ENCODE peak calls at places on chromosomes 1 and 21, in four cellular contexts. A is right lobe of liver; W is colonic mucosa; Z is CD4-positive, alpha-beta memory T cell. D is an unnamed sample. For H3K4me1, the result is how much of the 10 kb centered on the place peaks cover.

GRCh38 chr1:33228935-33229487 is 27.3 kb upstream of the ZNF362 start:
- DNase-seq in Z (no peak), W (peak), A (no peak), D (no peak)

GRCh38 chr1:218380125-218380977 is 35.2 kb downstream of the TGFB2 start:
- DNase-seq in W (no peak), A (no peak), Z (no peak), D (peak)

GRCh38 chr1:14928886-14929546 is 224.5 kb upstream of the TMEM51 start:
- DNase-seq in Z (no peak), A (no peak), W (no peak), D (no peak)

GRCh38 chr21:16162953-16163352 is 433.2 kb downstream of the USP25 start:
- DNase-seq in A (no peak), W (no peak), Z (no peak), D (no peak)

GRCh38 chr21:44930543-44930981 is 9.3 kb upstream of the SLX9 start:
- DNase-seq in Z (peak), A (peak), W (peak), D (no peak)

GRCh38 chr21:35833991-35834390 is 226.3 kb downstream of the SETD4 start:
- DNase-seq in A (no peak), Z (no peak), W (no peak), D (no peak)

GRCh38 chr1:48471103-48471502 is 901 bp downstream of the SPATA6 start:
- DNase-seq in A (no peak), W (peak), Z (no peak), D (no peak)

GRCh38 chr1:1429671-1430073 is 5.8 kb upstream of the VWA1 start:
- DNase-seq in A (peak), Z (no peak), W (no peak), D (no peak)

GRCh38 chr1:115411388-115412063 is 73.5 kb upstream of the NGF start:
- DNase-seq in W (no peak), Z (no peak), A (no peak), D (no peak)

GRCh38 chr1:97008226-97008625 is 286.6 kb downstream of the PTBP2 start:
- DNase-seq in W (no peak), A (no peak), Z (no peak), D (no peak)

GRCh38 chr1:91160363-91161075 is 138.7 kb upstream of the ZNF644 start:
- DNase-seq in Z (no peak), A (no peak), W (no peak), D (no peak)

GRCh38 chr1:21749859-21750468 is 33.0 kb downstream of the USP48 start:
- DNase-seq in Z (no peak), W (no peak), A (no peak), D (no peak)

GRCh38 chr1:110237406-110238152 is 27.5 kb downstream of the KCNC4 start:
- DNase-seq in W (no peak), A (no peak), Z (no peak), D (no peak)

GRCh38 chr1:88180449-88181108 is 503.5 kb upstream of the PKN2 start:
- DNase-seq in Z (peak), W (peak), A (peak), D (peak)

GRCh38 chr1:36442337-36442736 is 7.9 kb downstream of the OSCP1 start:
- DNase-seq in W (no peak), A (no peak), Z (no peak), D (no peak)

GRCh38 chr1:1013922-1014617 is 773 bp downstream of the ISG15 start:
- DNase-seq in Z (no peak), A (no peak), W (no peak), D (no peak)

GRCh38 chr21:45253180-45253579 is 34.5 kb downstream of the POFUT2 start:
- DNase-seq in A (no peak), Z (no peak), W (no peak), D (no peak)

GRCh38 chr1:20008391-20008841 is 29.0 kb upstream of the PLA2G2A start:
- DNase-seq in Z (no peak), W (no peak), A (no peak), D (no peak)

GRCh38 chr1:82704393-82704792 is 903.7 kb downstream of the ADGRL2 start:
- DNase-seq in A (no peak), W (no peak), Z (no peak), D (no peak)

GRCh38 chr1:164735315-164736052 is 176.5 kb downstream of the PBX1 start:
- DNase-seq in Z (no peak), A (no peak), W (no peak), D (peak)

GRCh38 chr1:28848408-28848807 is 36.4 kb downstream of the OPRD1 start:
- DNase-seq in A (no peak), Z (no peak), W (no peak), D (no peak)

GRCh38 chr1:180646547-180646946 is 14.7 kb downstream of the XPR1 start:
- DNase-seq in W (no peak), A (no peak), Z (no peak), D (no peak)

GRCh38 chr1:8690253-8690525 is 127.3 kb downstream of the RERE start:
- DNase-seq in W (no peak), A (no peak), Z (no peak), D (no peak)
- H3K4me1 ChIP-seq in W (under half), A (under half), Z (under half), D (under half)

GRCh38 chr1:63108226-63108625 is 214.1 kb upstream of the FOXD3 start:
- DNase-seq in A (no peak), Z (no peak), W (no peak), D (no peak)
- H3K4me1 ChIP-seq in A (under half), Z (under half), W (under half), D (under half)

GRCh38 chr1:214427871-214428277 is 123.5 kb downstream of the PTPN14 start:
- DNase-seq in Z (peak), W (peak), A (no peak), D (peak)
- H3K4me1 ChIP-seq in Z (under half), W (under half), A (under half), D (half or more)

GRCh38 chr1:201750934-201751333 is 78.0 kb upstream of the IPO9 start:
- DNase-seq in W (no peak), Z (no peak), A (no peak), D (no peak)

GRCh38 chr1:201751872-201752271 is 77.1 kb upstream of the IPO9 start:
- DNase-seq in Z (no peak), A (no peak), W (no peak), D (no peak)

GRCh38 chr1:201748331-201748730 is 80.6 kb upstream of the IPO9 start:
- DNase-seq in W (no peak), A (no peak), Z (no peak), D (peak)

GRCh38 chr1:201749059-201749458 is 79.9 kb upstream of the IPO9 start:
- DNase-seq in A (no peak), Z (no peak), W (no peak), D (no peak)

GRCh38 chr1:201750120-201750519 is 78.8 kb upstream of the IPO9 start:
- DNase-seq in W (no peak), A (no peak), Z (no peak), D (no peak)
- H3K4me1 ChIP-seq in W (under half), A (under half), Z (under half), D (under half)

GRCh38 chr1:230594374-230594773 is 47.9 kb upstream of the COG2 start:
- DNase-seq in A (no peak), W (no peak), Z (no peak), D (no peak)

GRCh38 chr1:230600111-230601000 is 41.9 kb upstream of the COG2 start:
- DNase-seq in Z (no peak), A (no peak), W (no peak), D (no peak)

GRCh38 chr1:230596306-230596705 is 46.0 kb upstream of the COG2 start:
- DNase-seq in W (no peak), Z (no peak), A (no peak), D (no peak)

GRCh38 chr1:230592848-230593247 is 49.4 kb upstream of the COG2 start:
- DNase-seq in A (no peak), W (no peak), Z (no peak), D (no peak)

DNA sequence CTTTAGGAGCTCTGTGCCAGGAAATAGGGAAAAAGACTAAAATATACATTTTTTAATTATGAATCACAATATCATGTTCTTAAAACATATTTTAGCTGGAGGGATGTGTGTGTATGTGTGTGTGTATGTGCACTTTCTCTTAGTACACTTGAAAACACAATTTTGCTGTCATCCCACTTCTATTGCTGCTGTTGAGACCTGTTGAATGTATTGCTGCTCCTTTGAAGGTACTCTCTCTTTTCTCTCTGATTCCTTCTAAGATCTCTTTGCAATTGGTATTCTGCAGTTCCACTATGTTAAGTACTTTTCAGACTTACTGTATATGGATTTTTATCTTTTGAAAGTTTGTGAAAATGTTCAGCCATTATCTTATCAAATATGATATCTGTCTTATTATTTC is 43.5 kb upstream of the COG2 start:
- DNase-seq in A (no peak), Z (no peak), W (no peak), D (no peak)
- H3K4me1 ChIP-seq in A (under half), Z (under half), W (under half), D (under half)

GRCh38 chr1:224675589-224675988 is 59.5 kb downstream of the CNIH3 start:
- DNase-seq in A (no peak), Z (no peak), W (no peak), D (no peak)
- H3K4me1 ChIP-seq in A (under half), Z (under half), W (under half), D (under half)

GRCh38 chr1:162077900-162078299 is 8.4 kb downstream of the NOS1AP start:
- DNase-seq in W (no peak), Z (no peak), A (no peak), D (no peak)

GRCh38 chr1:162079023-162079422 is 9.5 kb downstream of the NOS1AP start:
- DNase-seq in A (no peak), Z (no peak), W (no peak), D (no peak)

GRCh38 chr1:162081316-162081715 is 11.8 kb downstream of the NOS1AP start:
- DNase-seq in W (no peak), Z (no peak), A (no peak), D (no peak)

GRCh38 chr1:162083273-162083672 is 13.8 kb downstream of the NOS1AP start:
- DNase-seq in W (no peak), A (no peak), Z (no peak), D (no peak)

GRCh38 chr1:162080472-162081015 is 11.1 kb downstream of the NOS1AP start:
- DNase-seq in W (no peak), Z (no peak), A (no peak), D (no peak)
- H3K4me1 ChIP-seq in W (under half), Z (under half), A (under half), D (under half)

GRCh38 chr1:155226910-155227260 is 18.4 kb downstream of the MTX1 start:
- DNase-seq in Z (no peak), W (peak), A (peak), D (peak)
- H3K4me1 ChIP-seq in Z (under half), W (under half), A (under half), D (under half)

GRCh38 chr1:25703041-25703440 is 86.5 kb downstream of the MAN1C1 start:
- DNase-seq in Z (no peak), W (no peak), A (no peak), D (no peak)

GRCh38 chr1:25705699-25706098 is 89.1 kb downstream of the MAN1C1 start:
- DNase-seq in W (no peak), A (no peak), Z (no peak), D (no peak)

GRCh38 chr1:25702101-25702775 is 85.6 kb downstream of the MAN1C1 start:
- DNase-seq in W (no peak), A (no peak), Z (no peak), D (no peak)

GRCh38 chr1:25706146-25707089 is 89.8 kb downstream of the MAN1C1 start:
- DNase-seq in A (no peak), W (no peak), Z (no peak), D (no peak)

DNA sequence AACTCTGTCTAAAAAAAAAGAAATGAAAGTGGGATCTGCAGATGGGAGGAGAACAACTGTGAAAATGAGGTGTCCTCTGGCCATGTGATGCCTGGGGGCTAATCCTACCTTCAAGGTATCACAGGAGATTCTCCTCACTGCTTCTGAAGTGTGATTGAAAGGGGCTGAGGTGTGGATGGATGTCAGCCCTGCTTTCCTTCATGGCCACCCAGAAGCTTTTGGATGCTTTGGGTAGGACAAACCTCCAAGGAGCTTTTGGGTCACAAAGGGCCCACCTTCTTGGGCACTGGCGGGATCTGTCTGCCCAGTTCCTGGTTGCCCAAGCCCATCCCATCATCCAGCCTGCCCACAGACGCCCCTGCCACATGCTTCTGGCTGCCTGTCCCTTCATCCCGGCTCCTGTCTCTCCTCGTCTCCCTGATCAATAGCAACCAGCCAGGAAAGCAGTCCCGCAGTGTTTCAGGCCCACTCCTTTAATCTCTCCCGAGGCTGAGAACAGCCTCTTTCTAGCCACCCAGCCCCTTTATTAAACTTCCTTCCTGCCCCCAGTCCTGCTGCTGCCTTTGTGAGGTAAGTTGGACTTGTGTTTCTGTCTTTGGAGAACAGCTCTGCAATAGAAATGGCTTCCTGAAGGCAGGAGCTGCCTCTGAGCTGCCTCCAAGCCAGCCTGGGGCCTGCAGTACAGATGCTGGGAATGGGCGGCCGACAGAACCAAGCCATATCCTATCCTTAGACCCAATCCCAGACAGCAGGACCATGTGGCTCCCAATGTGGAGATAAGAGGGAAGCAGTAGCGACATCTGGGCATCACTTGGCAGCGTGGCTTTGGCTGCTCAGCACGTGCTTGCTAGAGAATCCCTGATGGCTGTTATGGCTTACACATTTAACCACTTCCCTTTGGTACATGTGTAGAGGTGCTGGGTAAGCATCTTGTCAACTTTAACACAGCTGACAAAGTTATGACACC is 87.4 kb downstream of the MAN1C1 start:
- DNase-seq in A (no peak), Z (peak), W (no peak), D (no peak)
- H3K4me1 ChIP-seq in A (under half), Z (under half), W (under half), D (under half)

D was measured in SJSA1.